ENCODE peak calls at places on chromosomes 11 and 22, in eight cellular contexts. G, I, X, B, A, S, C and P are unnamed samples. For H3K9me3, the result is how much of the 10 kb centered on the place peaks cover.

GRCh38 chr11:47204633-47204989 is 10.2 kb upstream of the DDB2 start:
- DNase-seq in I (no peak), G (no peak), B (peak), C (no peak), A (no peak), X (no peak), S (no peak), P (peak)

GRCh38 chr22:37260939-37261338 is 16.9 kb upstream of the RAC2 start:
- DNase-seq in A (peak), X (peak), S (peak), G (peak), I (peak), C (peak), B (peak), P (peak)

GRCh38 chr11:13216019-13217006 is 61.3 kb upstream of the BMAL1 start:
- DNase-seq in S (no peak), B (peak), X (no peak), G (peak), C (no peak), A (no peak), I (peak), P (peak)

GRCh38 chr11:4455439-4455838 is 6.3 kb downstream of the OR52K2 start:
- DNase-seq in G (no peak), S (no peak), A (no peak), I (no peak), X (no peak), C (peak), B (no peak), P (no peak)

GRCh38 chr11:43819926-43820325 is 60.7 kb upstream of the ALKBH3 start:
- DNase-seq in S (no peak), C (no peak), G (no peak), X (no peak), B (peak), I (no peak), A (no peak), P (no peak)

GRCh38 chr22:44263547-44263946 is 49.2 kb downstream of the SHISAL1 start:
- DNase-seq in G (no peak), A (no peak), B (no peak), C (peak), S (no peak), I (no peak), X (no peak), P (no peak)

GRCh38 chr11:126311464-126312291 is 7.8 kb downstream of the DCPS start:
- DNase-seq in A (no peak), B (no peak), I (no peak), X (peak), G (no peak), S (no peak), C (no peak), P (no peak)

GRCh38 chr11:117037279-117037951 is 60.8 kb downstream of the SIK3 start:
- DNase-seq in X (no peak), B (peak), C (no peak), A (no peak), S (no peak), G (no peak), I (no peak), P (no peak)

GRCh38 chr22:49014227-49015201 is 813.2 kb downstream of the BRD1 start:
- DNase-seq in S (no peak), A (no peak), X (no peak), B (no peak), I (no peak), C (peak), G (no peak), P (no peak)

GRCh38 chr11:72723508-72723907 is 28.7 kb downstream of the ARAP1 start:
- DNase-seq in C (no peak), A (no peak), G (no peak), X (no peak), I (no peak), B (no peak), S (no peak), P (no peak)

GRCh38 chr11:8030526-8031247 is 43.5 kb downstream of the EIF3F start:
- DNase-seq in S (no peak), A (no peak), C (no peak), B (no peak), G (no peak), X (no peak), I (no peak), P (no peak)

GRCh38 chr11:72091292-72091691 is 10.6 kb downstream of the LRRC51 start:
- DNase-seq in C (peak), A (peak), X (peak), I (no peak), B (peak), S (peak), G (peak), P (peak)

GRCh38 chr11:8309862-8310261 is 46.2 kb upstream of the LMO1 start:
- DNase-seq in S (no peak), B (no peak), X (no peak), C (no peak), I (no peak), G (no peak), A (no peak), P (no peak)

GRCh38 chr11:49533204-49533603 is 324.8 kb upstream of the FOLH1 start:
- DNase-seq in C (no peak), B (no peak), S (no peak), A (no peak), G (no peak), I (no peak), X (no peak), P (no peak)

GRCh38 chr22:49205401-49205800 is 622.3 kb downstream of the BRD1 start:
- DNase-seq in I (no peak), B (no peak), S (peak), G (no peak), A (no peak), C (no peak), X (no peak), P (no peak)

GRCh38 chr22:47460870-47461269 is 698.4 kb downstream of the TBC1D22A start:
- DNase-seq in S (no peak), B (no peak), X (no peak), A (no peak), I (no peak), G (no peak), C (no peak), P (no peak)

GRCh38 chr11:66607126-66607834 is 9.2 kb upstream of the RBM14 start:
- DNase-seq in X (peak), C (no peak), A (peak), G (no peak), I (no peak), B (peak), S (no peak), P (peak)

GRCh38 chr11:28242596-28242995 is 134.4 kb downstream of the METTL15 start:
- DNase-seq in G (no peak), B (no peak), C (no peak), X (no peak), I (no peak), A (no peak), S (no peak), P (no peak)

GRCh38 chr22:22576244-22576988 is 17.4 kb upstream of the PRAME start:
- DNase-seq in A (peak), S (peak), B (peak), G (peak), X (peak), I (peak), C (no peak), P (peak)

GRCh38 chr11:47869548-47870393 is 21.6 kb upstream of the NUP160 start:
- DNase-seq in X (no peak), C (no peak), G (no peak), S (no peak), A (no peak), I (peak), B (peak), P (no peak)

GRCh38 chr22:40241200-40241763 is 63.6 kb downstream of the TNRC6B start:
- DNase-seq in I (no peak), G (no peak), A (no peak), X (no peak), S (no peak), B (no peak), C (no peak), P (no peak)

GRCh38 chr22:26918236-26918635 is 260.8 kb downstream of the MIAT start:
- DNase-seq in C (no peak), S (no peak), A (no peak), B (no peak), I (peak), X (no peak), G (no peak), P (no peak)

GRCh38 chr11:10943968-10944367 is 86.1 kb upstream of the ZBED5 start:
- DNase-seq in S (no peak), I (no peak), A (peak), C (no peak), B (no peak), G (no peak), X (no peak), P (peak)

GRCh38 chr11:121936781-121937447 is 179.1 kb downstream of the BLID start:
- DNase-seq in B (peak), G (no peak), A (no peak), C (no peak), X (no peak), S (no peak), I (no peak), P (peak)

GRCh38 chr22:28629420-28630184 is 50.0 kb downstream of the TTC28 start:
- DNase-seq in I (peak), G (no peak), C (no peak), S (peak), B (no peak), X (no peak), A (no peak), P (no peak)

GRCh38 chr11:69204246-69205124 is 48.8 kb downstream of the SMIM38 start:
- DNase-seq in A (no peak), X (no peak), C (no peak), G (no peak), B (no peak), I (no peak), S (no peak), P (no peak)

GRCh38 chr11:117684111-117684510 is 112.9 kb downstream of the DSCAML1 start:
- DNase-seq in C (no peak), I (no peak), S (no peak), X (no peak), A (no peak), B (no peak), G (no peak), P (no peak)

GRCh38 chr11:42319926-42320325 is 860.5 kb upstream of the LRRC4C start:
- DNase-seq in A (no peak), B (no peak), X (no peak), G (no peak), S (no peak), I (no peak), C (no peak), P (no peak)

GRCh38 chr11:64801591-64802369 is 1.2 kb downstream of the MAP4K2 start:
- DNase-seq in A (no peak), C (no peak), B (no peak), S (no peak), X (no peak), I (no peak), G (no peak), P (no peak)

GRCh38 chr22:19687561-19688300 is 26.6 kb upstream of the SEPTIN5 start:
- DNase-seq in S (no peak), C (peak), A (peak), G (no peak), X (no peak), B (no peak), I (no peak), P (no peak)

GRCh38 chr22:20378110-20378509 is 15.8 kb upstream of the ZNF74 start:
- DNase-seq in B (no peak), G (no peak), S (no peak), I (no peak), A (no peak), X (no peak), C (no peak), P (no peak)

GRCh38 chr22:37160037-37160436 is 10.3 kb upstream of the IL2RB start:
- DNase-seq in B (no peak), S (no peak), A (no peak), G (no peak), I (no peak), X (no peak), C (no peak), P (no peak)

DNA sequence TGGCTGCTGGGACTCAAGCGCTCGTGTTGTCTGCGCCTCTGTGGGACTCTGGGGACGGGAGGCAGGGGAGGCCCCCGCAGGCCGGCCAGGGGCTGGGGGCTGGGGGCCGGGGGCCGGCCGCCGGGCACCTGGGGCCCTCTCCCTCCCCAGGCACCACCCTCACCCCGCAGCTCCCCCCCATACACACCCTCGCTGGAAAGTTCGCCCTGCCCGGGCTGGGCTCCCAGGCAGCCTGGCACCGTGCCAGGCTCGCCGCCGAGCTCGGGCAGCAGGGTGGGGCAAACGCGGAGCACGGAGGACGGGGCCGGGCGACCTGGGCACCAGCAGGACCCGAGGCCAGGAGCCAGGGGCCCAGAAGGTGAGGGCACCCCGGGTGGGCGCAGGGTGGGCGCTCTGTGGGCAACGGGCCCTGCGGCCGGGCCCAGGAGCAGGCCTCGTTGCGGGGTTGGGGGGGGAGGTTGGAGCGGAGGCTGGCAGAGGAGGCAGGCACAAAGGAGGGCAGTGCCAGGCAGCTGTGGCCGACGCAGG is 76.7 kb upstream of the WNT7B start:
- DNase-seq in C (peak), I (no peak), A (peak), X (peak), B (peak), G (no peak), S (peak), P (peak)
- H3K4me3 ChIP-seq in C (peak), I (peak), A (peak), X (peak), B (peak), G (no peak), S (peak), P (peak)

GRCh38 chr11:19931768-19932369 is 219.2 kb downstream of the NAV2 start:
- DNase-seq in I (no peak), S (no peak), X (no peak), C (no peak), B (no peak), G (no peak), A (no peak), P (no peak)
- H3K9me3 ChIP-seq in I (under half), S (under half), X (under half), C (under half), B (under half), G (under half), A (under half), P (under half)

DNA sequence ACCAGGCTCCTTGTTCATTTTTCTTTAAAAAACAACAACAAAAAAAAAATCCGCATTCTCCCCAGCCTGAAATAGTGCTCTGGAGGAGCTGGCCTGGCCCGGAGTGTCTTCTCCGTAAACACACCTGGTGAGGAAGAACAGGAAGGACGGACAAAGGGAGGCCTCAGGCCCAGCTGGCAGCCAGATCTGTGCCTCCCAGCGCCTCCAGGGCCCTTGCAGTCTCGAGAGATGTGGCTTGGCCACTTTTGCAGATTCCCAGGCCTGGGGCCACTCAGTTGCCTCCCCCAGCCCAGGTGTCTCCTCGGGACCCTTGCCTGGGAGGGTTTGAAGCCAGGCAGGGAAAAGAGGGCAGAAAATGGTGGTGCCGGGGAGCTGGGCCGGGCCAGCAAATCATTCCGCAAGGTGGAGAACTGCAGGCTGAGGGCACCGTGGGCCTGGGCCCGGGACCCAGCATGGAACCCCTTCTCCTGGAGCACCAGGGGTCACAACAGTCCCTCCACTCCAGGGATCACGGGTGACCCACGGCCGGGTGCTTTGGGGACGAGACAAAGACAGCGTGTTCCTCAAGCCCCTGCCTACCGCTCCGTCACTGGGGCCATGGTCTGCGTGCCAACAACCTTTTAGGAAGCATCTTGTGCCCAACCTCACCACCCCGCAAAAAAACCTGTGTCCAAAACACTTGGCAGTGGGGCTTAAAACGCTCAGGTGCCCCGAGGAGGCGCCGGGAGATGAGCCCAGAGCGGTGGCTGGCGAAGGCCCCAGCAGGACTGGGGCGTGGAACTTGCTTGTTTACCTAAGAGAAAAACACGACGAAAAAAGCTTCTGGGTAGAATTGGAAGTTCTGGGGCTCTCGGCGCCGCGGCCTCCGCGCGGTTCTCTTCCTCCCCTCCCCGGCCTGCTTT is 67.1 kb upstream of the WNT7B start:
- DNase-seq in I (no peak), B (peak), X (peak), S (peak), G (no peak), A (peak), C (peak), P (peak)
- H3K4me3 ChIP-seq in I (no peak), B (peak), X (peak), S (peak), G (no peak), A (peak), C (peak), P (peak)

GRCh38 chr11:2652362-2652761 is 47.4 kb downstream of the KCNQ1OT1 start:
- DNase-seq in B (no peak), G (no peak), C (no peak), S (no peak), X (no peak), A (no peak), I (no peak), P (no peak)

GRCh38 chr11:2651826-2652237 is 48.0 kb downstream of the KCNQ1OT1 start:
- DNase-seq in B (no peak), X (no peak), C (no peak), S (no peak), I (no peak), A (no peak), G (no peak), P (no peak)

GRCh38 chr11:2650343-2650867 is 49.4 kb downstream of the KCNQ1OT1 start:
- DNase-seq in B (no peak), X (no peak), S (no peak), A (no peak), I (no peak), C (no peak), G (no peak), P (no peak)

GRCh38 chr11:2649848-2650247 is 49.9 kb downstream of the KCNQ1OT1 start:
- DNase-seq in A (no peak), B (no peak), X (no peak), C (no peak), S (no peak), G (no peak), I (no peak), P (no peak)

GRCh38 chr11:2651054-2651617 is 48.7 kb downstream of the KCNQ1OT1 start:
- DNase-seq in X (no peak), A (no peak), S (no peak), C (no peak), G (no peak), I (no peak), B (no peak), P (no peak)
- H3K9me3 ChIP-seq in X (under half), A (under half), S (under half), C (under half), G (under half), I (under half), B (under half), P (under half)

GRCh38 chr11:118746988-118747585 is 43.9 kb downstream of the DDX6 start:
- DNase-seq in G (no peak), I (no peak), X (no peak), B (no peak), C (no peak), S (no peak), A (no peak), P (no peak)
- H3K4me3 ChIP-seq in G (no peak), I (no peak), X (no peak), B (no peak), C (no peak), S (no peak), A (no peak), P (no peak)

DNA sequence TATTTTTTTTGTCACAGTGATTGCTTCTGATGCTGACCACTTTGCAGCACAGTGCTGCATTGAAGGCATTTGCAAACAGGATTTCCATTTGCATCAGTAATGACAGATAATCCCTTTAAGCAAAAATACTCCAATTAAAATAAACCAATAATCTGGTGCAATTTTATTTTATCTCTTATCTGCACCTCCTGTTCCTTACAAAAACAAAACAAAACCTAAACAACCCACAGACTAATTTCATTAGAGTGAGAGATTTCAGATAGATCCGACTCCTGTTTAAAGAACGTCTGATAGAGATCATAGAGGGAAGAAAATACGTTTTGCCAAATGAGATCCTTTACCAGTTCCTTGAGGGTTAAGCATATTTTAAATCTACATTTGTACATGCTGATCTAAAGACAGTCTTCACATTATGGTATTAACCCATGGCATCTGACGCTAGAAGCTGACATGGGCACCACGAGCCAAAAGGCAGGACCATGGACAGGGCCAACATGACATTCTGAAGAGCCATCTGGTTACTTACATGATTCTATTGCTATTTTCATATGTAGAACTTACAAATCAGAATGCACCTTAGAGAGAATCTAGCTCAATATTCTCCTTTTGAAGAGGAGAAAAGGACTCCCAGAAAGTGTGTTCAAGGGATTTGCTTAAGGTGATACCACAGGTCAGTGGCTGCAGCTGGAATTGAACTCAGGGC is 286.2 kb upstream of the NARS2 start:
- DNase-seq in C (no peak), A (peak), G (peak), B (no peak), X (no peak), I (no peak), S (peak), P (no peak)
- H3K9me3 ChIP-seq in C (under half), A (under half), G (under half), B (under half), X (under half), I (under half), S (under half), P (under half)